ENCODE peak calls at places on chromosomes 11 and 22, in four cellular contexts. D, J, M and Q are unnamed samples.

GRCh38 chr22:37545703-37546435 is 14.4 kb upstream of the CDC42EP1 start:
- DNase-seq in J (no peak), M (no peak), D (no peak), Q (no peak)

GRCh38 chr11:9315078-9315688 is 790 bp upstream of the TMEM41B start:
- DNase-seq in J (no peak), M (no peak), D (no peak), Q (no peak)

GRCh38 chr11:63012450-63013238 is 3.0 kb downstream of the SLC22A8 start:
- DNase-seq in M (no peak), D (no peak), J (no peak), Q (no peak)

GRCh38 chr11:17012712-17013547 is 1.3 kb downstream of the PLEKHA7 start:
- DNase-seq in D (no peak), J (no peak), M (no peak), Q (no peak)

GRCh38 chr11:94396282-94396681 is 4.9 kb downstream of the GPR83 start:
- DNase-seq in D (no peak), J (no peak), M (no peak), Q (no peak)

GRCh38 chr11:109123811-109124787 is 297.9 kb upstream of the C11orf87 start:
- DNase-seq in M (peak), D (no peak), J (no peak), Q (no peak)

GRCh38 chr22:45863981-45864751 is 112.8 kb downstream of the WNT7B start:
- DNase-seq in J (peak), M (no peak), D (peak), Q (peak)

GRCh38 chr11:23574149-23574548 is 713.9 kb upstream of the CCDC179 start:
- DNase-seq in M (no peak), D (no peak), J (no peak), Q (no peak)

GRCh38 chr11:46294365-46295309 is 17.2 kb downstream of the CREB3L1 start:
- DNase-seq in M (no peak), J (no peak), D (no peak), Q (no peak)

GRCh38 chr22:33918676-33919590 is 1.3 kb downstream of the LARGE1 start:
- DNase-seq in J (no peak), M (no peak), D (no peak), Q (peak)

GRCh38 chr22:24590596-24591173 is 2.2 kb downstream of the LRRC75B start:
- DNase-seq in D (no peak), M (no peak), J (no peak), Q (no peak)

GRCh38 chr11:36233226-36233625 is 56.0 kb downstream of the COMMD9 start:
- DNase-seq in D (no peak), J (no peak), M (no peak), Q (no peak)

GRCh38 chr22:50507991-50508884 is at the start of gene NCAPH2:
- DNase-seq in M (peak), D (peak), J (peak), Q (peak)

GRCh38 chr11:2884424-2884815 is 1.2 kb downstream of the CDKN1C start:
- DNase-seq in D (no peak), J (no peak), M (no peak), Q (no peak)

GRCh38 chr11:20027546-20028014 is 132.7 kb downstream of the DBX1 start:
- DNase-seq in J (no peak), D (no peak), M (no peak), Q (no peak)

GRCh38 chr22:31637938-31638618 is 23.9 kb downstream of the PISD start:
- DNase-seq in J (no peak), D (peak), M (no peak), Q (peak)

GRCh38 chr11:3984896-3985295 is 109.7 kb upstream of the RRM1 start:
- DNase-seq in D (peak), M (no peak), J (peak), Q (no peak)

GRCh38 chr11:94150056-94150455 is 21.4 kb downstream of the PANX1 start:
- DNase-seq in M (no peak), D (no peak), J (no peak), Q (no peak)

GRCh38 chr11:114472661-114473060 is 33.4 kb downstream of the REXO2 start:
- DNase-seq in M (no peak), J (no peak), D (no peak), Q (no peak)